ENCODE peak calls at places on chromosomes 11 and 22, in seven cellular contexts. Y is IMR-90, I is breast epithelium, Z is heart left ventricle, Q is transverse colon, V is uterus, U is sigmoid colon. T is an unnamed sample.

GRCh38 chr11:75024764-75025211 is 36.1 kb downstream of the NEU3 start:
- DNase-seq in Q (no peak), Z (no peak), I (no peak), U (no peak), Y (no peak), V (no peak), T (no peak)

GRCh38 chr22:27670701-27671412 is 130.7 kb downstream of the MN1 start:
- DNase-seq in I (no peak), Z (peak), Q (peak), V (no peak), U (no peak), Y (no peak), T (peak)

GRCh38 chr11:6505577-6506240 is 8.6 kb downstream of the DNHD1 start:
- DNase-seq in U (no peak), Y (peak), Z (no peak), V (no peak), Q (no peak), I (no peak), T (no peak)

GRCh38 chr11:11478021-11478420 is 125.0 kb upstream of the CSNK2A3 start:
- DNase-seq in V (no peak), Q (no peak), U (no peak), I (no peak), Y (no peak), Z (no peak), T (no peak)

GRCh38 chr11:103773059-103773458 is 263.4 kb upstream of the DDI1 start:
- DNase-seq in Z (no peak), Y (peak), V (no peak), I (no peak), U (no peak), Q (no peak), T (no peak)

GRCh38 chr11:108148549-108148948 is 27.2 kb downstream of the ACAT1 start:
- DNase-seq in V (no peak), I (no peak), U (no peak), Q (no peak), Y (no peak), Z (no peak), T (no peak)

GRCh38 chr11:58334708-58335107 is 24.2 kb downstream of the OR5B17 start:
- DNase-seq in Y (peak), I (no peak), Q (no peak), U (no peak), Z (no peak), V (no peak), T (no peak)

GRCh38 chr22:49330421-49331222 is 497.1 kb downstream of the BRD1 start:
- DNase-seq in Z (no peak), Q (peak), U (peak), I (peak), V (no peak), Y (no peak), T (peak)

GRCh38 chr11:37468344-37468743 is 870.3 kb upstream of the RAG2 start:
- DNase-seq in V (no peak), I (no peak), Z (no peak), U (no peak), Y (no peak), Q (no peak), T (no peak)

GRCh38 chr22:50276143-50276542 is 6.0 kb upstream of the MAPK11 start:
- DNase-seq in U (peak), Y (peak), Z (peak), V (no peak), I (peak), Q (peak), T (peak)

GRCh38 chr22:27835446-27835845 is 33.9 kb upstream of the MN1 start:
- DNase-seq in Q (no peak), I (no peak), V (no peak), Z (no peak), U (peak), Y (peak), T (no peak)

GRCh38 chr22:50129121-50129734 is 39.4 kb downstream of the MOV10L1 start:
- DNase-seq in I (no peak), Z (no peak), Y (peak), Q (no peak), V (no peak), U (no peak), T (no peak)

GRCh38 chr11:95338430-95338991 is 107.5 kb upstream of the SESN3 start:
- DNase-seq in V (peak), U (peak), Z (peak), Y (peak), I (no peak), Q (peak), T (no peak)

GRCh38 chr11:109138200-109138599 is 283.8 kb upstream of the C11orf87 start:
- DNase-seq in Z (no peak), Q (no peak), V (no peak), Y (peak), U (no peak), I (no peak), T (no peak)

GRCh38 chr11:132972565-132972964 is 559.7 kb downstream of the OPCML start:
- DNase-seq in V (no peak), Y (no peak), Z (no peak), Q (no peak), I (no peak), U (no peak), T (no peak)

GRCh38 chr22:36486619-36487384 is 5.4 kb upstream of the TXN2 start:
- DNase-seq in Z (peak), U (no peak), I (no peak), Y (peak), V (no peak), Q (peak), T (peak)

GRCh38 chr11:69213315-69213714 is 57.6 kb downstream of the SMIM38 start:
- DNase-seq in I (peak), Y (peak), U (peak), V (no peak), Z (no peak), Q (no peak), T (peak)

GRCh38 chr11:91871791-91872190 is 352.8 kb upstream of the FAT3 start:
- DNase-seq in I (no peak), U (no peak), V (no peak), Q (peak), Y (no peak), Z (no peak), T (no peak)

GRCh38 chr11:91433284-91434010 is 791.2 kb upstream of the FAT3 start:
- DNase-seq in I (no peak), U (no peak), Q (no peak), V (no peak), Z (no peak), Y (peak), T (no peak)

GRCh38 chr11:120532082-120532481 is 20.5 kb downstream of the GRIK4 start:
- DNase-seq in Q (no peak), Z (no peak), Y (no peak), U (no peak), V (no peak), I (no peak), T (no peak)

GRCh38 chr11:83801799-83802198 is 515.6 kb upstream of the CCDC90B start:
- DNase-seq in Q (no peak), Y (no peak), Z (no peak), V (no peak), U (no peak), I (no peak), T (no peak)

GRCh38 chr11:110856993-110857812 is 145.0 kb upstream of the ARHGAP20 start:
- DNase-seq in U (no peak), I (no peak), Z (no peak), Y (peak), V (no peak), Q (no peak), T (no peak)

GRCh38 chr22:47624277-47625012 is 862.0 kb downstream of the TBC1D22A start:
- DNase-seq in Z (no peak), U (peak), Y (no peak), I (no peak), V (no peak), Q (no peak), T (no peak)

GRCh38 chr22:29938285-29938693 is 55.3 kb downstream of the MTMR3 start:
- DNase-seq in U (no peak), V (no peak), I (no peak), Q (no peak), Z (no peak), Y (peak), T (no peak)

GRCh38 chr22:33526434-33527107 is 393.7 kb downstream of the LARGE1 start:
- DNase-seq in I (no peak), U (no peak), Z (no peak), V (no peak), Q (no peak), Y (no peak), T (no peak)

GRCh38 chr11:68551223-68551622 is 90.7 kb downstream of the PPP6R3 start:
- DNase-seq in Y (no peak), I (no peak), U (no peak), Z (no peak), V (no peak), Q (no peak), T (no peak)

GRCh38 chr22:23106906-23107367 is 34.9 kb downstream of the RSPH14 start:
- DNase-seq in Q (no peak), U (no peak), V (no peak), Z (peak), Y (no peak), I (no peak), T (peak)

GRCh38 chr11:12235945-12236743 is 125.8 kb downstream of the MICAL2 start:
- DNase-seq in Y (peak), V (no peak), I (no peak), Z (no peak), U (no peak), Q (peak), T (peak)

GRCh38 chr11:99176430-99176829 is 155.7 kb downstream of the CNTN5 start:
- DNase-seq in I (no peak), U (no peak), Q (no peak), Y (no peak), V (no peak), Z (no peak), T (no peak)

GRCh38 chr11:7657306-7658025 is 15.8 kb downstream of the CYB5R2 start:
- DNase-seq in Z (peak), U (peak), Y (peak), Q (peak), V (peak), I (peak), T (peak)

GRCh38 chr11:22666700-22667439 is 459 bp downstream of the GAS2 start:
- DNase-seq in Z (peak), Q (peak), Y (no peak), V (no peak), U (no peak), I (no peak), T (peak)

GRCh38 chr11:79768343-79768742 is 327.5 kb upstream of the TENM4 start:
- DNase-seq in V (no peak), Z (no peak), Q (peak), Y (no peak), U (no peak), I (no peak), T (peak)

GRCh38 chr11:118522571-118523072 is 4.7 kb upstream of the TTC36 start:
- DNase-seq in Q (no peak), Z (no peak), Y (peak), V (no peak), U (no peak), I (no peak), T (no peak)

GRCh38 chr22:24339452-24339747 is 68.8 kb downstream of the SPECC1L start:
- DNase-seq in V (no peak), Y (no peak), Z (no peak), Q (no peak), U (no peak), I (no peak), T (no peak)
- H3K4me3 ChIP-seq in V (no peak), Y (no peak), Z (no peak), Q (no peak), U (no peak), I (no peak), T (no peak)

GRCh38 chr11:61706452-61707400 is 26.5 kb downstream of the DAGLA start:
- DNase-seq in U (no peak), Q (peak), V (no peak), Z (peak), I (no peak), Y (no peak), T (no peak)
- H3K27ac ChIP-seq in U (no peak), Q (peak), V (no peak), Z (no peak), I (no peak), Y (no peak), T (no peak)

GRCh38 chr11:47407746-47408590 is at the start of gene SLC39A13:
- DNase-seq in Y (peak), I (peak), Q (peak), Z (peak), U (peak), V (peak), T (peak)
- TF ChIP-seq POLR2A in Y (peak), I (peak), Q (peak), Z (peak), U (peak), V (peak), T (no peak)

GRCh38 chr22:42991010-42991651 is 23.8 kb downstream of the PACSIN2 start:
- DNase-seq in Z (no peak), V (no peak), Q (peak), U (peak), Y (peak), I (no peak), T (no peak)
- H3K4me3 ChIP-seq in Z (no peak), V (no peak), Q (no peak), U (no peak), Y (no peak), I (no peak), T (no peak)

GRCh38 chr11:64203421-64204079 is 3.0 kb upstream of the FERMT3 start:
- DNase-seq in Y (no peak), Z (no peak), I (no peak), Q (no peak), V (no peak), U (no peak), T (no peak)

GRCh38 chr11:64201524-64201923 is 5.0 kb upstream of the FERMT3 start:
- DNase-seq in V (no peak), Q (no peak), Z (no peak), Y (no peak), I (no peak), U (no peak), T (no peak)

GRCh38 chr11:64202992-64203391 is 3.5 kb upstream of the FERMT3 start:
- DNase-seq in V (no peak), I (no peak), Q (no peak), Y (no peak), Z (no peak), U (no peak), T (no peak)

GRCh38 chr11:64204464-64204989 is 2.0 kb upstream of the FERMT3 start:
- DNase-seq in Y (peak), V (peak), Q (peak), I (peak), Z (peak), U (peak), T (peak)

GRCh38 chr11:64204080-64204440 is 2.5 kb upstream of the FERMT3 start:
- DNase-seq in Z (no peak), I (no peak), U (no peak), Q (no peak), Y (no peak), V (no peak), T (no peak)
- H3K27ac ChIP-seq in Z (no peak), I (no peak), U (no peak), Q (no peak), Y (no peak), V (peak), T (no peak)

GRCh38 chr22:39238124-39238466 is 6.7 kb downstream of the PDGFB start:
- DNase-seq in Q (no peak), I (no peak), V (no peak), Y (no peak), U (no peak), Z (no peak), T (no peak)

GRCh38 chr22:39238561-39238960 is 6.2 kb downstream of the PDGFB start:
- DNase-seq in Y (no peak), Z (no peak), U (no peak), Q (no peak), I (no peak), V (no peak), T (no peak)

GRCh38 chr22:39238966-39239510 is 5.7 kb downstream of the PDGFB start:
- DNase-seq in U (no peak), V (no peak), Y (no peak), Q (no peak), Z (peak), I (no peak), T (no peak)

GRCh38 chr22:39240841-39241631 is 3.7 kb downstream of the PDGFB start:
- DNase-seq in U (peak), V (no peak), Z (peak), I (peak), Y (no peak), Q (peak), T (peak)

GRCh38 chr22:39239561-39240423 is 5.0 kb downstream of the PDGFB start:
- DNase-seq in U (no peak), I (peak), Y (no peak), Q (peak), V (no peak), Z (no peak), T (peak)
- TF ChIP-seq POLR2A in U (no peak), I (no peak), Y (no peak), Q (peak), V (no peak), Z (no peak), T (no peak)

GRCh38 chr22:45775062-45775461 is 103.4 kb downstream of the ATXN10 start:
- DNase-seq in V (no peak), I (no peak), Y (no peak), U (no peak), Z (no peak), Q (no peak), T (no peak)

GRCh38 chr22:45776313-45776585 is 104.6 kb downstream of the ATXN10 start:
- DNase-seq in Y (no peak), Z (no peak), I (no peak), V (no peak), U (no peak), Q (no peak), T (no peak)

GRCh38 chr22:45774016-45774670 is 102.5 kb downstream of the ATXN10 start:
- DNase-seq in Y (no peak), Q (no peak), U (no peak), Z (no peak), V (no peak), I (no peak), T (no peak)

GRCh38 chr22:45777046-45777851 is 105.6 kb downstream of the ATXN10 start:
- DNase-seq in Y (peak), Z (no peak), I (no peak), Q (no peak), U (no peak), V (no peak), T (no peak)

DNA sequence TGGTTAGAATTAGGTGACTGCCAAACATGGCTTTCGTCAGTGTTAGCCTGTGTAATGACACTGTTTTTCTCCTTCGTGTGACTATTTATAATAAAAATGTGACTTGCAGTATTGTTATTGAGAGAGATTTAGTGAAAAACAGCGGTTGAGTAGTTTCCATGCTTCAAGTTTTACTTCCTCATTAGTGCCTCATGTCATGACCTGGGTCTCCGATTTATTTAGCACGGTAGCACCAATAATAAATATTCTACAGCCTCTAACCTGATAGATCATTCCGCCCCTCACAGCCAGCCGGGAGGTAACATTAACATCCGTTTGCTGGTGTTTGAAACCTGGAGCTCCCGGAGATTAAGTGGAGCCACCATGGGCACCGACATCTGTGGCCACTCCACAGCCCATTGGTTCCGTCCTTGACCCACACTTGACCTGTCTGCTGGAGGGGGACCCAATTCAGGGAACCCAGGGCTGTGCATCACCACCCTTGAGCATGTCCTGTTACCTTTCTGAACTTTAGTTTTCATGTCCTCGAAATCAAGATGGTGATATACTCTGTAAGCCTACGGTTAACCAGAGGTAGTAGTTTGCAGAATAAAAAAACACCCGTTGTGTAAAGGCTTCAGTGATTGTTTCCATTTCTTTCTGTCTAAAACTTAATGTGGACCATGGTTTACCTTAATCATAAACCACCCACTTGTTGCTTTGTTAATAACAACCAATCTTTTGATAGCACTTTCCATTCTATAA is 104.1 kb downstream of the ATXN10 start:
- DNase-seq in Z (no peak), Y (no peak), U (no peak), Q (no peak), I (no peak), V (no peak), T (no peak)
- H3K4me3 ChIP-seq in Z (no peak), Y (no peak), U (no peak), Q (no peak), I (no peak), V (no peak), T (no peak)

DNA sequence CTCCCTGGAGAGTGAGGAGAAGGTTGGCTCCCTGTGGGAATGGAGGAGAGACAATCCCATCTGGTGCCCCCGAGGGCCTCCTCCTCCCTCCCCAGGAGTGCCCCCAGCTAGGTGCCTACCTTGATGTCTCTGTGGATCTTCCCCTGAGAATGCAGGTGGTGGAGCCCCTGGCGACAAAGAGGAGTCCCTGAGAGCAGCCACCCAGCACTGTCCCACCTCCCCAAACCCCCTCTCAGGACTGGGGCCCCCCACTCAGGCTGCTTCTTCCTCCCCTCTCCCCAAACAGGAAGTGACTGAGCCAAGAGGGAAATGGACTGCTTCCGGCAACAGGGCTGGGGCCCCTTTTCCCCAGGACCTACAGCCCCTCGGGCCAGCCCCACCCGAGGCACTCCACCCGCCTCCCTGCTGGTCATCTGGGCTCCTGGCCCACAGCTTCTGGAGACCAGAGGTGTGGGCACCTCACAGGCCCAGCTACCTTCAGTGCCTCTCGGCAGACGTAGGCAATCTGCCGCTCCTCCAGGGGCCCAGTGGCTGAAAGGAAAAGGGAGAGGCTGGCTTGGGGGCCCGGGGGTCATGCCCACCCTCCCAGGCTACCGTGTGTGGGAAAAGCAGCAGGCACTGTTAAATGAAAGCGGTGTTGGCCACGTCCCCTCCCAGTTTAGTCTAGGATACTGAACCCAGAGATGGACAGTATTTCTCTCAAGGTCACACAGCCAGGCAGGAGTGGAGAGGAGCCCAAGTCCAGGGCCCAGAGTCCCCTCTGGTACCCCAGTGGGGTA is 1.2 kb downstream of the MAP4K2 start:
- DNase-seq in Y (no peak), I (no peak), U (peak), Z (no peak), V (no peak), Q (no peak), T (no peak)
- H3K27ac ChIP-seq in Y (no peak), I (peak), U (peak), Z (peak), V (peak), Q (peak), T (peak)